ENCODE peak calls at places on chromosome 3, in five cellular contexts. One of them, this sample, is unnamed.

GRCh38 chr3:144121661-144122060 is 150.0 kb downstream of the DIPK2A start:
- DNase-seq in HL-60: no peak
- DNase-seq in esophagus muscularis mucosa: no peak
- DNase-seq in HCT116: no peak
- DNase-seq in spleen: no peak
- DNase-seq in this sample: no peak

GRCh38 chr3:127593187-127593586 is 2.7 kb upstream of the TPRA1 start:
- DNase-seq in HCT116: no peak
- DNase-seq in HL-60: no peak
- DNase-seq in spleen: no peak
- DNase-seq in esophagus muscularis mucosa: no peak
- DNase-seq in this sample: no peak

GRCh38 chr3:159824341-159824740 is 164.3 kb upstream of the IL12A start:
- DNase-seq in esophagus muscularis mucosa: no peak
- DNase-seq in HCT116: peak
- DNase-seq in spleen: no peak
- DNase-seq in HL-60: no peak
- DNase-seq in this sample: no peak

GRCh38 chr3:57944313-57944580 is 64.0 kb upstream of the FLNB start:
- DNase-seq in HL-60: no peak
- DNase-seq in spleen: no peak
- DNase-seq in HCT116: no peak
- DNase-seq in esophagus muscularis mucosa: no peak
- DNase-seq in this sample: no peak

GRCh38 chr3:178439504-178439903 is 96.7 kb upstream of the KCNMB2 start:
- DNase-seq in HCT116: no peak
- DNase-seq in esophagus muscularis mucosa: no peak
- DNase-seq in spleen: no peak
- DNase-seq in HL-60: no peak
- DNase-seq in this sample: no peak

GRCh38 chr3:163058190-163058854 is 1561.7 kb downstream of the OTOL1 start:
- DNase-seq in HCT116: no peak
- DNase-seq in esophagus muscularis mucosa: no peak
- DNase-seq in spleen: no peak
- DNase-seq in HL-60: no peak
- DNase-seq in this sample: no peak

GRCh38 chr3:68988740-68989139 is 24.7 kb downstream of the EOGT start:
- DNase-seq in HCT116: no peak
- DNase-seq in esophagus muscularis mucosa: no peak
- DNase-seq in HL-60: no peak
- DNase-seq in spleen: no peak
- DNase-seq in this sample: no peak

GRCh38 chr3:113058188-113058587 is 67.4 kb downstream of the GTPBP8 start:
- DNase-seq in esophagus muscularis mucosa: no peak
- DNase-seq in HL-60: no peak
- DNase-seq in HCT116: no peak
- DNase-seq in spleen: no peak
- DNase-seq in this sample: no peak

GRCh38 chr3:134775831-134776230 is 19.2 kb upstream of the EPHB1 start:
- DNase-seq in spleen: no peak
- DNase-seq in HCT116: no peak
- DNase-seq in esophagus muscularis mucosa: peak
- DNase-seq in HL-60: no peak
- DNase-seq in this sample: no peak

GRCh38 chr3:976021-976420 is 116.8 kb upstream of the CNTN6 start:
- DNase-seq in spleen: no peak
- DNase-seq in HCT116: no peak
- DNase-seq in HL-60: no peak
- DNase-seq in esophagus muscularis mucosa: no peak
- DNase-seq in this sample: no peak

GRCh38 chr3:112931737-112932521 is 43.0 kb downstream of the CD200R1 start:
- DNase-seq in esophagus muscularis mucosa: no peak
- DNase-seq in HCT116: no peak
- DNase-seq in spleen: peak
- DNase-seq in HL-60: no peak
- DNase-seq in this sample: no peak

GRCh38 chr3:171986208-171986607 is 53.2 kb upstream of the FNDC3B start:
- DNase-seq in HL-60: no peak
- DNase-seq in HCT116: no peak
- DNase-seq in esophagus muscularis mucosa: no peak
- DNase-seq in spleen: no peak
- DNase-seq in this sample: no peak

GRCh38 chr3:99505646-99506269 is 132.6 kb upstream of the COL8A1 start:
- DNase-seq in HL-60: peak
- DNase-seq in HCT116: no peak
- DNase-seq in esophagus muscularis mucosa: no peak
- DNase-seq in spleen: no peak
- DNase-seq in this sample: peak

GRCh38 chr3:184373422-184373821 is 4.6 kb downstream of the THPO start:
- DNase-seq in esophagus muscularis mucosa: no peak
- DNase-seq in HL-60: no peak
- DNase-seq in HCT116: no peak
- DNase-seq in spleen: no peak
- DNase-seq in this sample: no peak

GRCh38 chr3:178741020-178741419 is 204.8 kb downstream of the KCNMB2 start:
- DNase-seq in esophagus muscularis mucosa: no peak
- DNase-seq in HCT116: no peak
- DNase-seq in HL-60: no peak
- DNase-seq in spleen: no peak
- DNase-seq in this sample: no peak

GRCh38 chr3:63912768-63913588 is 795 bp upstream of the SCAANT1 start:
- DNase-seq in spleen: peak
- DNase-seq in HL-60: no peak
- DNase-seq in HCT116: peak
- DNase-seq in esophagus muscularis mucosa: peak
- DNase-seq in this sample: no peak
- TF ChIP-seq POLR2AphosphoS5 in spleen: no peak
- TF ChIP-seq POLR2AphosphoS5 in HL-60: no peak
- TF ChIP-seq POLR2AphosphoS5 in HCT116: no peak
- TF ChIP-seq POLR2AphosphoS5 in esophagus muscularis mucosa: peak
- TF ChIP-seq POLR2AphosphoS5 in this sample: no peak

GRCh38 chr3:180619723-180620122 is 17.8 kb downstream of the TTC14 start:
- DNase-seq in HL-60: no peak
- DNase-seq in HCT116: no peak
- DNase-seq in spleen: no peak
- DNase-seq in esophagus muscularis mucosa: no peak
- DNase-seq in this sample: no peak
- TF ChIP-seq POLR2AphosphoS5 in HL-60: no peak
- TF ChIP-seq POLR2AphosphoS5 in HCT116: no peak
- TF ChIP-seq POLR2AphosphoS5 in spleen: no peak
- TF ChIP-seq POLR2AphosphoS5 in esophagus muscularis mucosa: no peak
- TF ChIP-seq POLR2AphosphoS5 in this sample: no peak

GRCh38 chr3:66483006-66483928 is 17.6 kb downstream of the LRIG1 start:
- DNase-seq in esophagus muscularis mucosa: peak
- DNase-seq in HCT116: no peak
- DNase-seq in HL-60: no peak
- DNase-seq in spleen: no peak
- DNase-seq in this sample: no peak
- TF ChIP-seq POLR2AphosphoS5 in esophagus muscularis mucosa: peak
- TF ChIP-seq POLR2AphosphoS5 in HCT116: no peak
- TF ChIP-seq POLR2AphosphoS5 in HL-60: no peak
- TF ChIP-seq POLR2AphosphoS5 in spleen: no peak
- TF ChIP-seq POLR2AphosphoS5 in this sample: no peak

GRCh38 chr3:38829404-38829803 is 13.4 kb upstream of the SCN10A start:
- DNase-seq in spleen: no peak
- DNase-seq in esophagus muscularis mucosa: peak
- DNase-seq in HL-60: no peak
- DNase-seq in HCT116: no peak
- DNase-seq in this sample: no peak
- TF ChIP-seq POLR2AphosphoS5 in spleen: no peak
- TF ChIP-seq POLR2AphosphoS5 in esophagus muscularis mucosa: no peak
- TF ChIP-seq POLR2AphosphoS5 in HL-60: no peak
- TF ChIP-seq POLR2AphosphoS5 in HCT116: no peak
- TF ChIP-seq POLR2AphosphoS5 in this sample: no peak

GRCh38 chr3:14451844-14452533 is 49.6 kb downstream of the SLC6A6 start:
- DNase-seq in esophagus muscularis mucosa: no peak
- DNase-seq in HL-60: no peak
- DNase-seq in HCT116: no peak
- DNase-seq in spleen: no peak
- DNase-seq in this sample: no peak
- TF ChIP-seq POLR2AphosphoS5 in esophagus muscularis mucosa: peak
- TF ChIP-seq POLR2AphosphoS5 in HL-60: no peak
- TF ChIP-seq POLR2AphosphoS5 in HCT116: no peak
- TF ChIP-seq POLR2AphosphoS5 in spleen: peak
- TF ChIP-seq POLR2AphosphoS5 in this sample: no peak

GRCh38 chr3:70740872-70741271 is 428.4 kb upstream of the MDFIC2 start:
- DNase-seq in spleen: no peak
- DNase-seq in esophagus muscularis mucosa: no peak
- DNase-seq in HL-60: no peak
- DNase-seq in HCT116: no peak
- DNase-seq in this sample: no peak

GRCh38 chr3:70738310-70738681 is 425.9 kb upstream of the MDFIC2 start:
- DNase-seq in spleen: no peak
- DNase-seq in HCT116: no peak
- DNase-seq in esophagus muscularis mucosa: no peak
- DNase-seq in HL-60: no peak
- DNase-seq in this sample: no peak

GRCh38 chr3:70737656-70738309 is 425.3 kb upstream of the MDFIC2 start:
- DNase-seq in HCT116: no peak
- DNase-seq in HL-60: no peak
- DNase-seq in esophagus muscularis mucosa: no peak
- DNase-seq in spleen: no peak
- DNase-seq in this sample: no peak

GRCh38 chr3:70742081-70742480 is 429.6 kb upstream of the MDFIC2 start:
- DNase-seq in spleen: no peak
- DNase-seq in esophagus muscularis mucosa: no peak
- DNase-seq in HL-60: no peak
- DNase-seq in HCT116: no peak
- DNase-seq in this sample: no peak

DNA sequence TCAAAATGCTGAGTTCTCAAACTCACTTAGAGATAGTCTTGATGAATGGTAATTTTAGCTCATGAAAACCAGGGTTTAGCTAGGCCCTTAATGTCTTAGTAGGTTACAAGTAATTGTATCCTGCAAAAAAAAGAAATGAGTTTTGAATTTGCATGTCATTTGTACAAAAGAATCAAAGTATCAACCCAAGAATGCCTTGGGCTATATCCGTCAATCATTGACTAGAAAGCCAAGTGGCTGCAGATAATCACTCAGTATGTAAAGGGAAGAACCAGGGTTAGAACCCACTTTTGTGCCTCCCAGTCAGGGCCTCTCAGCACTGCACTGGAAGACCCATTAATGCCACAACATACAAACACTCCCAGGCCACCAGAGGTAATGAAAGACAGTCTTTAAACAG is 427.6 kb upstream of the MDFIC2 start:
- DNase-seq in spleen: no peak
- DNase-seq in esophagus muscularis mucosa: no peak
- DNase-seq in HCT116: no peak
- DNase-seq in HL-60: no peak
- DNase-seq in this sample: no peak
- TF ChIP-seq POLR2AphosphoS5 in spleen: no peak
- TF ChIP-seq POLR2AphosphoS5 in esophagus muscularis mucosa: no peak
- TF ChIP-seq POLR2AphosphoS5 in HCT116: no peak
- TF ChIP-seq POLR2AphosphoS5 in HL-60: no peak
- TF ChIP-seq POLR2AphosphoS5 in this sample: no peak